ENCODE peak calls at places on chromosomes 3 and 15, in four cellular contexts. M is upper lobe of right lung, Y is left lung, A is tibial nerve. O is an unnamed sample.

GRCh38 chr3:125443923-125444322 is 68.8 kb upstream of the ZNF148 start:
- DNase-seq in M (no peak), A (no peak), Y (no peak), O (no peak)

GRCh38 chr3:67388738-67389137 is 265.7 kb downstream of the SUCLG2 start:
- DNase-seq in A (no peak), M (no peak), Y (no peak), O (no peak)

GRCh38 chr3:143795849-143796248 is 52.4 kb downstream of the SLC9A9 start:
- DNase-seq in A (no peak), Y (peak; percentile 51), M (no peak), O (no peak)

GRCh38 chr3:16085884-16086608 is 88.4 kb upstream of the GALNT15 start:
- DNase-seq in Y (peak; percentile 56), M (no peak), A (peak; percentile 76), O (no peak)

GRCh38 chr3:106552401-106553043 is 683.7 kb upstream of the CBLB start:
- DNase-seq in A (no peak), M (no peak), Y (no peak), O (no peak)

GRCh38 chr3:67349551-67350174 is 304.7 kb downstream of the SUCLG2 start:
- DNase-seq in Y (no peak), M (no peak), A (no peak), O (no peak)

GRCh38 chr3:12985148-12985547 is 88.1 kb downstream of the IQSEC1 start:
- DNase-seq in M (no peak), Y (peak; percentile 19), A (no peak), O (no peak)

GRCh38 chr3:149576071-149576564 is 81.7 kb downstream of the WWTR1 start:
- DNase-seq in A (no peak), M (no peak), Y (no peak), O (peak; percentile 84)

GRCh38 chr3:120113128-120114116 is 19.2 kb upstream of the GSK3B start:
- DNase-seq in Y (peak; percentile 39), A (no peak), M (no peak), O (no peak)

GRCh38 chr3:193731656-193732055 is 138.6 kb downstream of the OPA1 start:
- DNase-seq in A (no peak), M (no peak), Y (no peak), O (no peak)

GRCh38 chr15:63763476-63764123 is 70.1 kb downstream of the HERC1 start:
- DNase-seq in A (no peak), M (no peak), Y (no peak), O (no peak)

GRCh38 chr3:98814799-98815450 is 51.8 kb downstream of the ST3GAL6 start:
- DNase-seq in A (no peak), M (no peak), Y (no peak), O (no peak)

GRCh38 chr3:183641875-183642274 is 6.5 kb downstream of the KLHL24 start:
- DNase-seq in M (no peak), A (no peak), Y (no peak), O (no peak)

GRCh38 chr3:51544011-51544775 is 5.7 kb downstream of the RAD54L2 start:
- DNase-seq in M (no peak), Y (no peak), A (no peak), O (no peak)

GRCh38 chr3:197165890-197166289 is 132.5 kb downstream of the DLG1 start:
- DNase-seq in M (no peak), Y (no peak), A (no peak), O (no peak)

GRCh38 chr3:11072631-11073030 is 80.1 kb downstream of the SLC6A1 start:
- DNase-seq in Y (no peak), A (no peak), M (no peak), O (no peak)

GRCh38 chr3:23017800-23018199 is 185.3 kb upstream of the UBE2E2 start:
- DNase-seq in A (no peak), Y (no peak), M (no peak), O (no peak)

DNA sequence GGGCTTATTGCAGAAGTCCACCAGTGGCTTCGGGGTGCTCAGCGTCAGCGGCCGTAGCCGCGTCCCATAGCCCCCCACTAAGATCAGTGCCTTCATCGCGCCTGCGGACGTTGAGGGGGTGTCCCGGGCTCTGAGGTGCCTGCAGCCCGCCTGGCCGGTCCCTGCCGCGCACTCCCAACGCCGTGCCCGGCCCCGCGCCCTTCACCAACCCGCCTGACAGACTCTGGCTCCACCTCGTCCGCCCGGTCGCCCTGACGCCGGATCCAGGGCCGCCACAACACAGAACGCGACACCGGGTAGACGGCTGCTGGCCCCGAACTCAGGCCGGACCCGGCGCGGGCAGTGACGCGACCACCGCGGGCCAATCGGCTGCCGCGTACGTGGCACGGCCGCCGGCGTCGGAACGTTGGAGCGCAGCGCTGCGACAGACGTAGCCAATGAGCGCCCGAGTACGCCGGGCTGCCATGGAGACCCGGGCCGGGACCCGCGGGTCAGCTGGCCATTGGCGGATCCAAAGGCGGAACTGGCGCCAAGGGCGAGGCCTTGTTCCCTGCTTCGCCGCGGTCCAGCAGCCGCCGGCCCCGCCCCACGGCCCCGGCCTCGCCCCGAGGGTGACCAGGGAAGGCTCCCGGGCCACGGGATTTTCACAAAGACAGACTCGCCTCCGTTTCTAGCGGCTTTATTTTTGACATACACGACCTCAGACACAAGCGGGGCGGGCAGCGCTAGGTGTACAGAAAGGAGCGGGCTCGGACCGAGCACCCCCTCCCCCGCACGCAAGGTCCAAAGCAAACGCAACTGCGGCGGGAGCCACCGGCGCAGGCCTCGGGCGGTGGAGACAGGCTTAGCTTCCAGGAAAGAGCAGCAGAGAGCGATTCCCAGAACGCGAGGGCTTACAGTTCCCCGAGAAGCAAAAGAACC is at the start of gene GMPPB:
- DNase-seq in Y (peak; percentile 98), A (peak; percentile 90), M (peak; percentile 99), O (peak; percentile 97)
- H3K4me1 ChIP-seq in Y (peaks cover 22% of the 10 kb centered on the region), A (peaks cover 18% of the 10 kb centered on the region), M (peaks cover 23% of the 10 kb centered on the region), O (peaks cover 16% of the 10 kb centered on the region)

GRCh38 chr3:63934484-63934883 is 22.3 kb upstream of the SCAANT1 start:
- DNase-seq in M (no peak), A (no peak), Y (no peak), O (no peak)
- H3K4me1 ChIP-seq in M (peaks cover 43% of the 10 kb centered on the region), A (peaks cover 16% of the 10 kb centered on the region), Y (peaks cover 11% of the 10 kb centered on the region), O (no peaks in the 10 kb centered on the region)

DNA sequence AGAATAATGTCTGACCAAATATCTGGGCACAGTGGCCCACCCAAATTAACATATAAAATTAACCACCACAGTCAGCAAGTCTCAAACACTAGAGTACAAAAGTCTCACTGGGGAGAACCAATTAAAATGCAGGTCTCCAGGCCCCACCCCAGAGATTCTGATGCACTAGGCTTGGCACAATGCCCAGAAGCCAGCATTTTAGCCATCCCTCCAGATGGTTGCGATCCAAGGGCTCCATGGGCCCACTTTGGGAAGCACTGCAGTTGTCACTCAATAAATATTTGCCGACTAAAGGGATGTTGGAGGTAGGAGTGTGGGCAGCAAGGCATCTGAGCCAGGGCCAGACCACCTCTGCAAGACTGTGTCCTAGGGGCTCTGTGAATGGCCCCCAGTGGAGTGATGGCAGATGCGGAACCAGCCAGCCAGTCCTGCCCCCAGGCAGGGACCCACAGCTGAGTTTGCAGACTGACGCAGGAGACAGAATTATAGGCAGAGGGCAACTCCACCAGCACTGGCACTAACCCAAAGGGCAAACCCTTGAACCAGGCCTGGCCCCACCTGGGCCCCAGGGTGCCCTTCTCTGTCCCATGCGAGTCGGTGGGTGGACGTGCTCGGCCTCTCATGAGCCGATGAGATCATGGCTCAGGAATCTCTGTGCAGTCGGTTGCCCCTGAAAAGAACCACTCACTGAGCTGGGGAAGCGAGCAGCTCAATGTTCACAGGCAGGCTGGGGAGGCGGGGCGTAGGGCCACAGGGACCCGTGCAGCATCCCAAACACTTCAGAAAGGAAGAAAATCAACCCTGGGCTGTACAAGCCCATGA is 49.7 kb downstream of the SEMA5B start:
- DNase-seq in A (no peak), Y (peak; percentile 72), M (peak; percentile 77), O (peak; percentile 85)
- H3K4me1 ChIP-seq in A (no peaks in the 10 kb centered on the region), Y (peaks cover 4% of the 10 kb centered on the region), M (peaks cover 30% of the 10 kb centered on the region), O (peaks cover 35% of the 10 kb centered on the region)

GRCh38 chr3:61563614-61564404 is 2.4 kb downstream of the PTPRG start:
- DNase-seq in Y (no peak), A (peak; percentile 12), M (peak; percentile 67), O (no peak)

GRCh38 chr3:61562042-61562809 is 855 bp downstream of the PTPRG start:
- DNase-seq in Y (no peak), A (no peak), M (peak; percentile 63), O (no peak)

GRCh38 chr3:61562810-61563613 is 1.6 kb downstream of the PTPRG start:
- DNase-seq in M (peak; percentile 71), Y (no peak), A (no peak), O (no peak)

GRCh38 chr3:61565569-61565968 is 4.2 kb downstream of the PTPRG start:
- DNase-seq in A (no peak), Y (no peak), M (no peak), O (no peak)

DNA sequence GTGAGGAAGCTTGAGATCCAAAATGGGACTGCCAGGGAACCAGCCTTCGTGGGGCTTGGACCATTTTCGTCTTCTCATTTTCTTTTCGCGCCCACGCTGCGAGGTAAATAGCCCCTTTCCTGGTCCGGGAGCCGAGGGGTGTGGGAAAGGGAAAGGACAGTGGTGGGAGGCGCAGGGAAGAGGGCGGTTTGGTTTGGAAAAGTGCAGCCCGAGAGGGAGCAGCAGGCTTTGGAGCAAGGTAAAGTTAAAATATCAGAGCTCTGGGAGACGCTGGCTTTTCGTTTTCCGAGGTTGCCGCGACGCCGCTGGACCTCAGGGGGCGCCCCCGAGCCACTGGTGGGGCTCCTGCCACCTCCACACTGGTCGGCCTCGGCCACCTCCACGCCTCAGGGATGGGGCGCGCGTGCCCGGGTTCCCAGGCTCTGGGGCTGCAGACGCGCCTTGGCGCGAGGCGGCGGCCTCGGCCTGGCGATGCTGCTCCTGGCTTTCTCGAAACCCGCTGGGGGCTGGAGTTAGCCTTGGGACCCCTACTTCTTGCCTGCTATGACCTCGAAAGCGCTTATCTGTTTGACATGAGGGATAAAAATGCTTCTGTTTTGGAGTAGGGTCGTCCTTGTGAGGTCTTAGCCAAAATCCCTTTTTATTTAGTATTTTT is 3.2 kb downstream of the PTPRG start:
- DNase-seq in A (peak; percentile 81), Y (peak; percentile 76), M (peak; percentile 90), O (peak; percentile 90)
- H3K4me1 ChIP-seq in A (no peaks in the 10 kb centered on the region), Y (peaks cover 9% of the 10 kb centered on the region), M (peaks cover 25% of the 10 kb centered on the region), O (peaks cover 12% of the 10 kb centered on the region)

O was measured in ascending aorta.